ENCODE peak calls at places on chromosome 13, in six cellular contexts. One of them, this sample, is unnamed.

GRCh38 chr13:51271528-51272070 is 49.4 kb downstream of the FAM124A start:
- DNase-seq in brain microvascular endothelial cell: no peak
- DNase-seq in CD8-positive, alpha-beta T cell: no peak
- DNase-seq in tibial nerve: no peak
- DNase-seq in psoas muscle: no peak
- DNase-seq in right lobe of liver: no peak
- DNase-seq in this sample: no peak

GRCh38 chr13:41546372-41547252 is 89.3 kb downstream of the RGCC start:
- DNase-seq in right lobe of liver: no peak
- DNase-seq in psoas muscle: no peak
- DNase-seq in CD8-positive, alpha-beta T cell: no peak
- DNase-seq in brain microvascular endothelial cell: peak; percentile 81
- DNase-seq in tibial nerve: no peak
- DNase-seq in this sample: no peak

GRCh38 chr13:43472344-43472743 is 314.4 kb downstream of the ENOX1 start:
- DNase-seq in tibial nerve: no peak
- DNase-seq in brain microvascular endothelial cell: no peak
- DNase-seq in CD8-positive, alpha-beta T cell: no peak
- DNase-seq in right lobe of liver: no peak
- DNase-seq in psoas muscle: no peak
- DNase-seq in this sample: no peak

GRCh38 chr13:86085890-86086289 is 286.7 kb upstream of the SLITRK6 start:
- DNase-seq in psoas muscle: no peak
- DNase-seq in CD8-positive, alpha-beta T cell: no peak
- DNase-seq in right lobe of liver: no peak
- DNase-seq in tibial nerve: no peak
- DNase-seq in brain microvascular endothelial cell: no peak
- DNase-seq in this sample: no peak

GRCh38 chr13:83975668-83976165 is 93.4 kb upstream of the SLITRK1 start:
- DNase-seq in psoas muscle: no peak
- DNase-seq in tibial nerve: no peak
- DNase-seq in CD8-positive, alpha-beta T cell: no peak
- DNase-seq in brain microvascular endothelial cell: no peak
- DNase-seq in right lobe of liver: no peak
- DNase-seq in this sample: no peak

GRCh38 chr13:20566917-20567755 is at the start of gene IFT88:
- DNase-seq in brain microvascular endothelial cell: peak; percentile 81
- DNase-seq in tibial nerve: peak; percentile 78
- DNase-seq in CD8-positive, alpha-beta T cell: peak; percentile 80
- DNase-seq in psoas muscle: peak; percentile 93
- DNase-seq in right lobe of liver: peak; percentile 94
- DNase-seq in this sample: peak; percentile 94

GRCh38 chr13:74129500-74130144 is 4.6 kb downstream of the KLF12 start:
- DNase-seq in psoas muscle: no peak
- DNase-seq in brain microvascular endothelial cell: no peak
- DNase-seq in right lobe of liver: peak; percentile 58
- DNase-seq in CD8-positive, alpha-beta T cell: peak; percentile 26
- DNase-seq in tibial nerve: no peak
- DNase-seq in this sample: no peak

GRCh38 chr13:50123862-50124535 is 108.8 kb downstream of the KCNRG start:
- DNase-seq in right lobe of liver: no peak
- DNase-seq in tibial nerve: peak; percentile 69
- DNase-seq in psoas muscle: peak; percentile 87
- DNase-seq in brain microvascular endothelial cell: peak; percentile 91
- DNase-seq in CD8-positive, alpha-beta T cell: peak; percentile 73
- DNase-seq in this sample: peak; percentile 95

GRCh38 chr13:24127116-24127631 is 33.3 kb upstream of the SPATA13 start:
- DNase-seq in right lobe of liver: peak; percentile 60
- DNase-seq in tibial nerve: no peak
- DNase-seq in brain microvascular endothelial cell: no peak
- DNase-seq in CD8-positive, alpha-beta T cell: no peak
- DNase-seq in psoas muscle: no peak
- DNase-seq in this sample: no peak

GRCh38 chr13:43191561-43191960 is 168.2 kb downstream of the DNAJC15 start:
- DNase-seq in tibial nerve: no peak
- DNase-seq in CD8-positive, alpha-beta T cell: no peak
- DNase-seq in psoas muscle: no peak
- DNase-seq in right lobe of liver: no peak
- DNase-seq in brain microvascular endothelial cell: no peak
- DNase-seq in this sample: no peak

GRCh38 chr13:112260108-112261055 is 115.8 kb upstream of the SPACA7 start:
- DNase-seq in CD8-positive, alpha-beta T cell: no peak
- DNase-seq in psoas muscle: no peak
- DNase-seq in right lobe of liver: no peak
- DNase-seq in tibial nerve: no peak
- DNase-seq in brain microvascular endothelial cell: no peak
- DNase-seq in this sample: no peak

GRCh38 chr13:69194130-69194529 is 913.5 kb upstream of the ATXN8OS start:
- DNase-seq in CD8-positive, alpha-beta T cell: no peak
- DNase-seq in tibial nerve: no peak
- DNase-seq in brain microvascular endothelial cell: no peak
- DNase-seq in right lobe of liver: no peak
- DNase-seq in psoas muscle: no peak
- DNase-seq in this sample: no peak

GRCh38 chr13:48750588-48751383 is 97.1 kb downstream of the CYSLTR2 start:
- DNase-seq in brain microvascular endothelial cell: peak; percentile 38
- DNase-seq in CD8-positive, alpha-beta T cell: no peak
- DNase-seq in psoas muscle: peak; percentile 27
- DNase-seq in right lobe of liver: no peak
- DNase-seq in tibial nerve: peak; percentile 42
- DNase-seq in this sample: peak; percentile 66

GRCh38 chr13:48746816-48747215 is 93.1 kb downstream of the CYSLTR2 start:
- DNase-seq in CD8-positive, alpha-beta T cell: no peak
- DNase-seq in brain microvascular endothelial cell: no peak
- DNase-seq in psoas muscle: no peak
- DNase-seq in tibial nerve: no peak
- DNase-seq in right lobe of liver: no peak
- DNase-seq in this sample: no peak

GRCh38 chr13:48749699-48750473 is 96.2 kb downstream of the CYSLTR2 start:
- DNase-seq in CD8-positive, alpha-beta T cell: peak; percentile 34
- DNase-seq in tibial nerve: peak; percentile 83
- DNase-seq in brain microvascular endothelial cell: peak; percentile 100
- DNase-seq in psoas muscle: peak; percentile 85
- DNase-seq in right lobe of liver: no peak
- DNase-seq in this sample: peak; percentile 91

GRCh38 chr13:48748681-48749080 is 95.0 kb downstream of the CYSLTR2 start:
- DNase-seq in tibial nerve: no peak
- DNase-seq in CD8-positive, alpha-beta T cell: no peak
- DNase-seq in right lobe of liver: no peak
- DNase-seq in psoas muscle: no peak
- DNase-seq in brain microvascular endothelial cell: no peak
- DNase-seq in this sample: no peak

GRCh38 chr13:48749144-48749543 is 95.4 kb downstream of the CYSLTR2 start:
- DNase-seq in psoas muscle: no peak
- DNase-seq in tibial nerve: no peak
- DNase-seq in CD8-positive, alpha-beta T cell: no peak
- DNase-seq in right lobe of liver: no peak
- DNase-seq in brain microvascular endothelial cell: peak; percentile 90
- DNase-seq in this sample: no peak
- H3K27ac ChIP-seq in psoas muscle: no peak overlapping the region
- H3K27ac ChIP-seq in tibial nerve: peak overlapping the region; percentile 74
- H3K27ac ChIP-seq in CD8-positive, alpha-beta T cell: no peak overlapping the region
- H3K27ac ChIP-seq in right lobe of liver: no peak overlapping the region
- H3K27ac ChIP-seq in brain microvascular endothelial cell: peak overlapping the region; percentile 98
- H3K27ac ChIP-seq in this sample: no peak overlapping the region

DNA sequence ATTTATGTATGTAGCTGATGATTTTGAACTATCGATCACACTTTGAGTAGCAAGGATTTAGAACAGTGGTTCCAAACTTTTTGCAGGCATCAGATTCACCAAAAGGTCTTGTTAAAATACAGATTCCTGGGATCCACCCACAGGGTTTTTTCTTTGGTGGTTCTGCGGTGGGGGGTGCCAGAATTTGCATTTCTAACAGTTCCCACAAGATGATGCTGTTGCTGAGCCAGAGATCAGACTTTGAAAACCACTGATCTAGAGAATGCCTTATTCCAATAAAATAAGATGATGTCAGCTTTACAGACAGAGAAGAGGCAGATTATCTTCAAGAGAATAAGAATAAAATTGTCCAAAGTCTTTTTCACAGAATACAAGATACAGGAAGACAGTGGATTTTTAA is 80.9 kb upstream of the SHISA2 start:
- DNase-seq in CD8-positive, alpha-beta T cell: no peak
- DNase-seq in psoas muscle: no peak
- DNase-seq in brain microvascular endothelial cell: no peak
- DNase-seq in tibial nerve: no peak
- DNase-seq in right lobe of liver: no peak
- DNase-seq in this sample: no peak
- TF ChIP-seq CTCF in CD8-positive, alpha-beta T cell: no peak
- TF ChIP-seq CTCF in psoas muscle: no peak
- TF ChIP-seq CTCF in brain microvascular endothelial cell: peak; percentile 44
- TF ChIP-seq CTCF in tibial nerve: peak; percentile 47
- TF ChIP-seq CTCF in right lobe of liver: peak; percentile 13
- TF ChIP-seq CTCF in this sample: no peak

GRCh38 chr13:39036212-39036611 is 1.7 kb downstream of the PROSER1 start:
- DNase-seq in right lobe of liver: no peak
- DNase-seq in tibial nerve: no peak
- DNase-seq in psoas muscle: no peak
- DNase-seq in CD8-positive, alpha-beta T cell: no peak
- DNase-seq in brain microvascular endothelial cell: no peak
- DNase-seq in this sample: no peak

GRCh38 chr13:39034085-39034484 is 3.8 kb downstream of the PROSER1 start:
- DNase-seq in CD8-positive, alpha-beta T cell: no peak
- DNase-seq in right lobe of liver: no peak
- DNase-seq in psoas muscle: no peak
- DNase-seq in tibial nerve: no peak
- DNase-seq in brain microvascular endothelial cell: no peak
- DNase-seq in this sample: no peak

GRCh38 chr13:39035799-39036198 is 2.1 kb downstream of the PROSER1 start:
- DNase-seq in CD8-positive, alpha-beta T cell: no peak
- DNase-seq in brain microvascular endothelial cell: no peak
- DNase-seq in right lobe of liver: no peak
- DNase-seq in psoas muscle: no peak
- DNase-seq in tibial nerve: no peak
- DNase-seq in this sample: no peak

GRCh38 chr13:39037410-39037879 is 444 bp downstream of the PROSER1 start:
- DNase-seq in psoas muscle: no peak
- DNase-seq in brain microvascular endothelial cell: no peak
- DNase-seq in tibial nerve: no peak
- DNase-seq in right lobe of liver: no peak
- DNase-seq in CD8-positive, alpha-beta T cell: no peak
- DNase-seq in this sample: no peak

GRCh38 chr13:39035204-39035603 is 2.7 kb downstream of the PROSER1 start:
- DNase-seq in CD8-positive, alpha-beta T cell: no peak
- DNase-seq in tibial nerve: no peak
- DNase-seq in psoas muscle: no peak
- DNase-seq in right lobe of liver: no peak
- DNase-seq in brain microvascular endothelial cell: no peak
- DNase-seq in this sample: no peak
- H3K4me3 ChIP-seq in CD8-positive, alpha-beta T cell: peak overlapping the region; percentile 93
- H3K4me3 ChIP-seq in tibial nerve: no peak overlapping the region
- H3K4me3 ChIP-seq in psoas muscle: peak overlapping the region; percentile 95
- H3K4me3 ChIP-seq in right lobe of liver: no peak overlapping the region
- H3K4me3 ChIP-seq in brain microvascular endothelial cell: peak overlapping the region; percentile 93
- H3K4me3 ChIP-seq in this sample: peak overlapping the region; percentile 92

GRCh38 chr13:98510156-98510509 is 66.8 kb downstream of the STK24 start:
- DNase-seq in right lobe of liver: no peak
- DNase-seq in brain microvascular endothelial cell: no peak
- DNase-seq in CD8-positive, alpha-beta T cell: no peak
- DNase-seq in tibial nerve: no peak
- DNase-seq in psoas muscle: no peak
- DNase-seq in this sample: no peak

GRCh38 chr13:98506343-98507059 is 70.4 kb downstream of the STK24 start:
- DNase-seq in tibial nerve: no peak
- DNase-seq in right lobe of liver: peak; percentile 81
- DNase-seq in psoas muscle: no peak
- DNase-seq in CD8-positive, alpha-beta T cell: no peak
- DNase-seq in brain microvascular endothelial cell: no peak
- DNase-seq in this sample: no peak

GRCh38 chr13:98507060-98507797 is 69.7 kb downstream of the STK24 start:
- DNase-seq in right lobe of liver: peak; percentile 67
- DNase-seq in CD8-positive, alpha-beta T cell: no peak
- DNase-seq in brain microvascular endothelial cell: peak; percentile 29
- DNase-seq in psoas muscle: peak; percentile 58
- DNase-seq in tibial nerve: peak; percentile 60
- DNase-seq in this sample: peak; percentile 68

GRCh38 chr13:98509271-98510155 is 67.4 kb downstream of the STK24 start:
- DNase-seq in tibial nerve: peak; percentile 60
- DNase-seq in brain microvascular endothelial cell: peak; percentile 92
- DNase-seq in CD8-positive, alpha-beta T cell: peak; percentile 35
- DNase-seq in right lobe of liver: no peak
- DNase-seq in psoas muscle: peak; percentile 60
- DNase-seq in this sample: peak; percentile 86

GRCh38 chr13:98508280-98509074 is 68.4 kb downstream of the STK24 start:
- DNase-seq in tibial nerve: no peak
- DNase-seq in brain microvascular endothelial cell: peak; percentile 64
- DNase-seq in psoas muscle: no peak
- DNase-seq in right lobe of liver: no peak
- DNase-seq in CD8-positive, alpha-beta T cell: no peak
- DNase-seq in this sample: no peak
- H3K27ac ChIP-seq in tibial nerve: peak overlapping the region; percentile 83
- H3K27ac ChIP-seq in brain microvascular endothelial cell: peak overlapping the region; percentile 83
- H3K27ac ChIP-seq in psoas muscle: peak overlapping the region; percentile 58
- H3K27ac ChIP-seq in right lobe of liver: peak overlapping the region; percentile 0
- H3K27ac ChIP-seq in CD8-positive, alpha-beta T cell: no peak overlapping the region
- H3K27ac ChIP-seq in this sample: peak overlapping the region; percentile 81

DNA sequence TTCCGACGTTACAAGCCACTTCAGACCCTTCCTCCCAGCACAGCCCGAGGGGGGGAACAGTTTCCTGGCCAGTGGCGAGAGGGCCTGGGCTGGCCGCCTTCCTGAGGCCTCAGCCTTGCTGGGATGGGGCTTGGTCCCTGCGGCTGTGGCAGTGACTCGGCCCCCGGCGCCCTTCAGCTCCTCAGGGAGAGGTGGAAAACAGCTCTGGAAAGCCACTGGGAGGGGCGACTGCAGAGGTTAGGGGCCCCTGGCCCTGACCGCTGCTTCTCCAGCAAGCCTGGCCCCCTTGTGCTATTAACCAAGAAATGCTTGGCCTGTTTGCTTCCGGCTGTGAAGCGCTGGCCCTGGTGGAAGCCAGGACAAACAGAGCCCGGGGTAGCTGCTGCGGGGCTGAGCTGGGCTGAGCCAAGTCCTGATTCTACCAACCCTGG is 38.8 kb downstream of the C13orf46 start:
- DNase-seq in CD8-positive, alpha-beta T cell: no peak
- DNase-seq in brain microvascular endothelial cell: no peak
- DNase-seq in psoas muscle: no peak
- DNase-seq in tibial nerve: no peak
- DNase-seq in right lobe of liver: peak; percentile 31
- DNase-seq in this sample: peak; percentile 53
- TF ChIP-seq CTCF in CD8-positive, alpha-beta T cell: no peak
- TF ChIP-seq CTCF in brain microvascular endothelial cell: no peak
- TF ChIP-seq CTCF in psoas muscle: no peak
- TF ChIP-seq CTCF in tibial nerve: no peak
- TF ChIP-seq CTCF in right lobe of liver: no peak
- TF ChIP-seq CTCF in this sample: peak; percentile 5

DNA sequence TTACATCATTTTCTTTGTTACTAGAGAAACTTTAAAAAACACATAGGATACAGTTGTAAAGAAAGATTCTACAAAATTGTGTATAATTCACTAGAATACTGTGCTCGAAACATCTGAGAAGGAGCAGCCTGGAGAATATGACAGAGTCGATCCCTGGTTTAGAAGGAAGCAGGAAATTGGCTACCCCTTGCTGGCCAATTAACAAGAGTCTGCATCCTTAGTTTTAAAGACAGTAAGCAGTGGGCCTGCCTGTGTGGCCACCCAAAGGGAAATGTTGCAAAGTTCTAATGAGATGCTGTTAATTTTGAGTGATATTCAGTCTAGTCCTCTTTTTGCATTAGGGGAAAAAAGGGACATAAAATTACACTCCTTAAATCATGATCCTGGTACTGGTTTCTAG is 988.6 kb downstream of the PCDH17 start:
- DNase-seq in brain microvascular endothelial cell: no peak
- DNase-seq in tibial nerve: no peak
- DNase-seq in psoas muscle: no peak
- DNase-seq in right lobe of liver: no peak
- DNase-seq in CD8-positive, alpha-beta T cell: no peak
- DNase-seq in this sample: no peak
- H3K4me3 ChIP-seq in brain microvascular endothelial cell: no peak overlapping the region
- H3K4me3 ChIP-seq in tibial nerve: no peak overlapping the region
- H3K4me3 ChIP-seq in psoas muscle: no peak overlapping the region
- H3K4me3 ChIP-seq in right lobe of liver: no peak overlapping the region
- H3K4me3 ChIP-seq in CD8-positive, alpha-beta T cell: no peak overlapping the region
- H3K4me3 ChIP-seq in this sample: no peak overlapping the region